ENCODE peak calls at places on chromosome 13, in ten cellular contexts. C, A, L, R, F, V, G, Q, P and U are unnamed samples.

GRCh38 chr13:76825415-76825814 is 60.8 kb downstream of the KCTD12 start:
- DNase-seq in C (no peak), A (no peak), L (no peak), R (no peak), F (no peak), V (no peak), G (no peak), Q (no peak), P (no peak), U (no peak)

GRCh38 chr13:30659980-30660379 is 42.3 kb downstream of the USPL1 start:
- DNase-seq in C (no peak), A (no peak), L (no peak), R (peak), F (no peak), V (peak), G (no peak), Q (no peak), P (no peak), U (no peak)

GRCh38 chr13:26887594-26887993 is 127.0 kb upstream of the GPR12 start:
- DNase-seq in C (no peak), A (no peak), L (no peak), R (no peak), F (no peak), V (no peak), G (no peak), Q (no peak), P (no peak), U (no peak)

GRCh38 chr13:43544011-43544410 is 242.8 kb downstream of the ENOX1 start:
- DNase-seq in C (peak), A (no peak), L (peak), R (no peak), F (no peak), V (no peak), G (no peak), Q (no peak), P (no peak), U (no peak)

GRCh38 chr13:46321494-46322225 is 65.4 kb downstream of the RUBCNL start:
- DNase-seq in C (peak), A (peak), L (peak), R (peak), F (peak), V (peak), G (peak), Q (no peak), P (peak), U (peak)

GRCh38 chr13:109918179-109918651 is 131.8 kb upstream of the IRS2 start:
- DNase-seq in C (peak), A (no peak), L (peak), R (peak), F (no peak), V (no peak), G (no peak), Q (no peak), P (no peak), U (no peak)

GRCh38 chr13:74922963-74923362 is 559.0 kb downstream of the TBC1D4 start:
- DNase-seq in C (no peak), A (no peak), L (no peak), R (peak), F (no peak), V (no peak), G (no peak), Q (no peak), P (no peak), U (no peak)

GRCh38 chr13:75415720-75416119 is 66.2 kb downstream of the TBC1D4 start:
- DNase-seq in C (peak), A (peak), L (peak), R (no peak), F (no peak), V (no peak), G (no peak), Q (no peak), P (no peak), U (peak)

GRCh38 chr13:34025746-34026145 is 207.8 kb downstream of the RFC3 start:
- DNase-seq in C (peak), A (peak), L (peak), R (no peak), F (no peak), V (no peak), G (no peak), Q (no peak), P (no peak), U (no peak)

GRCh38 chr13:113724780-113725315 is 34.2 kb upstream of the TMEM255B start:
- DNase-seq in C (peak), A (peak), L (peak), R (peak), F (peak), V (peak), G (peak), Q (peak), P (peak), U (peak)

GRCh38 chr13:44879452-44880058 is 109.7 kb downstream of the NUFIP1 start:
- DNase-seq in C (peak), A (no peak), L (peak), R (peak), F (no peak), V (no peak), G (peak), Q (no peak), P (peak), U (no peak)

GRCh38 chr13:103283451-103283820 is 217.2 kb upstream of the SLC10A2 start:
- DNase-seq in C (no peak), A (no peak), L (no peak), R (no peak), F (no peak), V (no peak), G (no peak), Q (no peak), P (no peak), U (no peak)

GRCh38 chr13:75316427-75316826 is 165.5 kb downstream of the TBC1D4 start:
- DNase-seq in C (peak), A (no peak), L (peak), R (no peak), F (no peak), V (no peak), G (no peak), Q (no peak), P (no peak), U (no peak)

GRCh38 chr13:41696163-41697003 is 239.0 kb downstream of the RGCC start:
- DNase-seq in C (peak), A (peak), L (peak), R (peak), F (no peak), V (no peak), G (peak), Q (no peak), P (no peak), U (no peak)

GRCh38 chr13:113887700-113888201 is 23.9 kb upstream of the GAS6 start:
- DNase-seq in C (no peak), A (peak), L (no peak), R (no peak), F (no peak), V (no peak), G (no peak), Q (no peak), P (no peak), U (no peak)

GRCh38 chr13:94249512-94249911 is 230.0 kb downstream of the DCT start:
- DNase-seq in C (peak), A (peak), L (no peak), R (peak), F (peak), V (no peak), G (no peak), Q (no peak), P (no peak), U (peak)

GRCh38 chr13:29935309-29935981 is 85.0 kb upstream of the UBL3 start:
- DNase-seq in C (no peak), A (no peak), L (no peak), R (no peak), F (peak), V (no peak), G (no peak), Q (no peak), P (peak), U (no peak)

GRCh38 chr13:99086869-99087129 is 108.9 kb upstream of the DOCK9 start:
- DNase-seq in C (peak), A (no peak), L (no peak), R (peak), F (no peak), V (no peak), G (no peak), Q (no peak), P (peak), U (no peak)

GRCh38 chr13:95058680-95059079 is 242.6 kb downstream of the ABCC4 start:
- DNase-seq in C (no peak), A (no peak), L (no peak), R (no peak), F (no peak), V (no peak), G (no peak), Q (no peak), P (no peak), U (no peak)

GRCh38 chr13:78160793-78161192 is 242.2 kb upstream of the EDNRB start:
- DNase-seq in C (peak), A (peak), L (peak), R (no peak), F (no peak), V (no peak), G (no peak), Q (no peak), P (no peak), U (no peak)

GRCh38 chr13:41465215-41465907 is 8.0 kb downstream of the RGCC start:
- DNase-seq in C (peak), A (peak), L (peak), R (no peak), F (no peak), V (no peak), G (no peak), Q (no peak), P (peak), U (peak)

GRCh38 chr13:51920267-51920666 is 58.5 kb downstream of the CCDC70 start:
- DNase-seq in C (no peak), A (no peak), L (no peak), R (no peak), F (no peak), V (no peak), G (no peak), Q (no peak), P (no peak), U (no peak)

GRCh38 chr13:113669231-113669870 is 2.3 kb downstream of the GRK1 start:
- DNase-seq in C (no peak), A (no peak), L (no peak), R (no peak), F (no peak), V (no peak), G (no peak), Q (no peak), P (no peak), U (no peak)

GRCh38 chr13:46057251-46058015 is 4.9 kb upstream of the ZC3H13 start:
- DNase-seq in C (peak), A (no peak), L (peak), R (peak), F (no peak), V (no peak), G (no peak), Q (no peak), P (no peak), U (no peak)

GRCh38 chr13:113997845-113998751 is 24.2 kb upstream of the C13orf46 start:
- DNase-seq in C (peak), A (no peak), L (peak), R (no peak), F (no peak), V (no peak), G (no peak), Q (peak), P (no peak), U (peak)

GRCh38 chr13:98782654-98783053 is 30.2 kb upstream of the SLC15A1 start:
- DNase-seq in C (no peak), A (no peak), L (peak), R (no peak), F (no peak), V (no peak), G (no peak), Q (no peak), P (no peak), U (no peak)

GRCh38 chr13:72763411-72763810 is 18.3 kb downstream of the DIS3 start:
- DNase-seq in C (no peak), A (no peak), L (no peak), R (no peak), F (no peak), V (no peak), G (no peak), Q (no peak), P (no peak), U (no peak)

GRCh38 chr13:82800391-82800790 is 1081.9 kb downstream of the SLITRK1 start:
- DNase-seq in C (peak), A (peak), L (peak), R (no peak), F (no peak), V (no peak), G (no peak), Q (no peak), P (no peak), U (no peak)

GRCh38 chr13:111916201-111916600 is 150.7 kb upstream of the SOX1 start:
- DNase-seq in C (no peak), A (no peak), L (no peak), R (no peak), F (no peak), V (no peak), G (no peak), Q (no peak), P (no peak), U (no peak)

GRCh38 chr13:111099292-111099691 is 15.8 kb upstream of the ARHGEF7 start:
- DNase-seq in C (no peak), A (no peak), L (peak), R (peak), F (no peak), V (no peak), G (no peak), Q (no peak), P (no peak), U (no peak)

GRCh38 chr13:110116072-110116487 is 190.9 kb downstream of the COL4A1 start:
- DNase-seq in C (peak), A (no peak), L (peak), R (peak), F (no peak), V (peak), G (peak), Q (no peak), P (peak), U (no peak)